ENCODE peak calls at places on chromosomes 6 and 20, in four cellular contexts. One of them, this sample, is unnamed.

GRCh38 chr6:110352603-110353303 is 5.4 kb downstream of the METTL24 start:
- DNase-seq in IMR-90: peak
- DNase-seq in right lobe of liver: no peak
- DNase-seq in upper lobe of left lung: no peak
- DNase-seq in this sample: no peak

GRCh38 chr6:143700684-143701342 is 23.0 kb downstream of the PHACTR2 start:
- DNase-seq in IMR-90: peak
- DNase-seq in upper lobe of left lung: no peak
- DNase-seq in right lobe of liver: no peak
- DNase-seq in this sample: no peak

GRCh38 chr6:15287670-15288069 is 41.8 kb downstream of the JARID2 start:
- DNase-seq in right lobe of liver: no peak
- DNase-seq in IMR-90: no peak
- DNase-seq in upper lobe of left lung: no peak
- DNase-seq in this sample: no peak

GRCh38 chr6:49087372-49087771 is 375.7 kb downstream of the MMUT start:
- DNase-seq in IMR-90: no peak
- DNase-seq in upper lobe of left lung: no peak
- DNase-seq in right lobe of liver: no peak
- DNase-seq in this sample: no peak

GRCh38 chr20:45771182-45771759 is 20.4 kb downstream of the WFDC3 start:
- DNase-seq in upper lobe of left lung: no peak
- DNase-seq in right lobe of liver: peak
- DNase-seq in IMR-90: peak
- DNase-seq in this sample: peak

GRCh38 chr6:41174610-41175009 is 11.7 kb upstream of the TREM2 start:
- DNase-seq in right lobe of liver: no peak
- DNase-seq in upper lobe of left lung: no peak
- DNase-seq in IMR-90: no peak
- DNase-seq in this sample: no peak

GRCh38 chr6:106736502-106736901 is 107.1 kb downstream of the QRSL1 start:
- DNase-seq in right lobe of liver: no peak
- DNase-seq in upper lobe of left lung: no peak
- DNase-seq in IMR-90: no peak
- DNase-seq in this sample: no peak

GRCh38 chr6:111177131-111177530 is 89.8 kb downstream of the SLC16A10 start:
- DNase-seq in IMR-90: no peak
- DNase-seq in upper lobe of left lung: no peak
- DNase-seq in right lobe of liver: no peak
- DNase-seq in this sample: no peak

GRCh38 chr20:313948-314347 is 11.4 kb upstream of the SOX12 start:
- DNase-seq in IMR-90: peak
- DNase-seq in right lobe of liver: no peak
- DNase-seq in upper lobe of left lung: no peak
- DNase-seq in this sample: no peak

GRCh38 chr6:97394160-97394748 is 111.2 kb upstream of the MMS22L start:
- DNase-seq in right lobe of liver: no peak
- DNase-seq in IMR-90: peak
- DNase-seq in upper lobe of left lung: no peak
- DNase-seq in this sample: no peak

GRCh38 chr6:31734703-31735500 is 1.4 kb downstream of the CLIC1 start:
- DNase-seq in upper lobe of left lung: no peak
- DNase-seq in IMR-90: peak
- DNase-seq in right lobe of liver: no peak
- DNase-seq in this sample: no peak
- TF ChIP-seq POLR2A in upper lobe of left lung: no peak
- TF ChIP-seq POLR2A in IMR-90: peak
- TF ChIP-seq POLR2A in right lobe of liver: no peak
- TF ChIP-seq POLR2A in this sample: peak

GRCh38 chr6:153302133-153302532 is 171.1 kb upstream of the RGS17 start:
- DNase-seq in right lobe of liver: no peak
- DNase-seq in IMR-90: no peak
- DNase-seq in upper lobe of left lung: peak
- DNase-seq in this sample: no peak

GRCh38 chr6:153301602-153302001 is 170.5 kb upstream of the RGS17 start:
- DNase-seq in right lobe of liver: no peak
- DNase-seq in IMR-90: no peak
- DNase-seq in upper lobe of left lung: peak
- DNase-seq in this sample: no peak
- TF ChIP-seq CTCF in right lobe of liver: no peak
- TF ChIP-seq CTCF in IMR-90: no peak
- TF ChIP-seq CTCF in upper lobe of left lung: no peak
- TF ChIP-seq CTCF in this sample: no peak

GRCh38 chr6:34536251-34536958 is 19.7 kb downstream of the SPDEF start:
- DNase-seq in IMR-90: no peak
- DNase-seq in right lobe of liver: no peak
- DNase-seq in upper lobe of left lung: peak
- DNase-seq in this sample: no peak
- TF ChIP-seq POLR2A in IMR-90: no peak
- TF ChIP-seq POLR2A in right lobe of liver: no peak
- TF ChIP-seq POLR2A in upper lobe of left lung: no peak
- TF ChIP-seq POLR2A in this sample: no peak

GRCh38 chr20:40470313-40471260 is 218.4 kb downstream of the MAFB start:
- DNase-seq in upper lobe of left lung: peak
- DNase-seq in IMR-90: no peak
- DNase-seq in right lobe of liver: no peak
- DNase-seq in this sample: no peak

GRCh38 chr20:40468759-40469158 is 220.3 kb downstream of the MAFB start:
- DNase-seq in right lobe of liver: no peak
- DNase-seq in IMR-90: no peak
- DNase-seq in upper lobe of left lung: no peak
- DNase-seq in this sample: no peak

GRCh38 chr20:40472905-40473304 is 216.1 kb downstream of the MAFB start:
- DNase-seq in right lobe of liver: no peak
- DNase-seq in upper lobe of left lung: no peak
- DNase-seq in IMR-90: no peak
- DNase-seq in this sample: no peak

GRCh38 chr20:40467703-40468411 is 221.2 kb downstream of the MAFB start:
- DNase-seq in upper lobe of left lung: no peak
- DNase-seq in right lobe of liver: no peak
- DNase-seq in IMR-90: no peak
- DNase-seq in this sample: no peak

GRCh38 chr20:40471261-40471629 is 217.8 kb downstream of the MAFB start:
- DNase-seq in right lobe of liver: no peak
- DNase-seq in IMR-90: no peak
- DNase-seq in upper lobe of left lung: no peak
- DNase-seq in this sample: no peak
- TF ChIP-seq CTCF in right lobe of liver: no peak
- TF ChIP-seq CTCF in IMR-90: no peak
- TF ChIP-seq CTCF in upper lobe of left lung: no peak
- TF ChIP-seq CTCF in this sample: no peak

GRCh38 chr6:43670623-43670986 is 17.0 kb downstream of the MRPS18A start:
- DNase-seq in right lobe of liver: no peak
- DNase-seq in upper lobe of left lung: no peak
- DNase-seq in IMR-90: no peak
- DNase-seq in this sample: no peak
- TF ChIP-seq POLR2A in right lobe of liver: no peak
- TF ChIP-seq POLR2A in upper lobe of left lung: no peak
- TF ChIP-seq POLR2A in IMR-90: no peak
- TF ChIP-seq POLR2A in this sample: no peak

DNA sequence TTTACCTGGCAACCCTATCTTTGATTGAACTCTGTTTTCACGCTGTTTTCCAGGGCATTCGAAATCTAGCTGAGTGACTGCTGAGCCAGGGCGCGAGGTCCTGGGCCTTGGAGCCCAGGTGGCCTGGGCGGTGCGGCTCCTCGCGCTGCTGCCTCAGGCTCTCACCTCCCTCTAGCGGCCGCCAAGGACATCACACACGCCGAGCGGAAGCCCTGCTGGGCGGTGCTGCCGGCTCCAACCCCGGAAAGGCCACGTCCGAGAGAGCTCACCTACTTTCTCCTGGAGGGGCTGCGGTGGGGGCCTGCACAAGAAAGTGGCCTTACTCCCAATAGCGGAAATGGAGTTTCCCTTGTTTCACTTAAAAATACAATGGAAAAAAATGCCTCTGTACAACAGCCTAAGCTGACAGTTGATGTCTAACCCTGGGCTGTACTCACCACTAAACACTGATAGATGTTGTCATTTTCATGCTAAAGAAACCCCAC is 77.7 kb downstream of the ELOVL4 start:
- DNase-seq in IMR-90: peak
- DNase-seq in upper lobe of left lung: peak
- DNase-seq in right lobe of liver: peak
- DNase-seq in this sample: peak
- TF ChIP-seq CTCF in IMR-90: peak
- TF ChIP-seq CTCF in upper lobe of left lung: peak
- TF ChIP-seq CTCF in right lobe of liver: peak
- TF ChIP-seq CTCF in this sample: peak

GRCh38 chr6:3403244-3404154 is 53.4 kb downstream of the SLC22A23 start:
- DNase-seq in right lobe of liver: peak
- DNase-seq in IMR-90: no peak
- DNase-seq in upper lobe of left lung: no peak
- DNase-seq in this sample: peak
- TF ChIP-seq POLR2A in right lobe of liver: peak
- TF ChIP-seq POLR2A in IMR-90: no peak
- TF ChIP-seq POLR2A in upper lobe of left lung: no peak
- TF ChIP-seq POLR2A in this sample: no peak

GRCh38 chr6:51934098-51934497 is 153.3 kb downstream of the PKHD1 start:
- DNase-seq in IMR-90: no peak
- DNase-seq in upper lobe of left lung: no peak
- DNase-seq in right lobe of liver: no peak
- DNase-seq in this sample: no peak
- TF ChIP-seq CTCF in IMR-90: peak
- TF ChIP-seq CTCF in upper lobe of left lung: no peak
- TF ChIP-seq CTCF in right lobe of liver: peak
- TF ChIP-seq CTCF in this sample: no peak

GRCh38 chr6:34459899-34460593 is 5.8 kb upstream of the PACSIN1 start:
- DNase-seq in right lobe of liver: no peak
- DNase-seq in IMR-90: peak
- DNase-seq in upper lobe of left lung: no peak
- DNase-seq in this sample: no peak

GRCh38 chr6:34457392-34457746 is 8.5 kb upstream of the PACSIN1 start:
- DNase-seq in IMR-90: no peak
- DNase-seq in right lobe of liver: peak
- DNase-seq in upper lobe of left lung: peak
- DNase-seq in this sample: no peak

GRCh38 chr6:34460796-34461507 is 4.9 kb upstream of the PACSIN1 start:
- DNase-seq in upper lobe of left lung: no peak
- DNase-seq in right lobe of liver: no peak
- DNase-seq in IMR-90: no peak
- DNase-seq in this sample: no peak

GRCh38 chr6:34455831-34456230 is 10.0 kb upstream of the PACSIN1 start:
- DNase-seq in upper lobe of left lung: no peak
- DNase-seq in right lobe of liver: no peak
- DNase-seq in IMR-90: no peak
- DNase-seq in this sample: no peak

DNA sequence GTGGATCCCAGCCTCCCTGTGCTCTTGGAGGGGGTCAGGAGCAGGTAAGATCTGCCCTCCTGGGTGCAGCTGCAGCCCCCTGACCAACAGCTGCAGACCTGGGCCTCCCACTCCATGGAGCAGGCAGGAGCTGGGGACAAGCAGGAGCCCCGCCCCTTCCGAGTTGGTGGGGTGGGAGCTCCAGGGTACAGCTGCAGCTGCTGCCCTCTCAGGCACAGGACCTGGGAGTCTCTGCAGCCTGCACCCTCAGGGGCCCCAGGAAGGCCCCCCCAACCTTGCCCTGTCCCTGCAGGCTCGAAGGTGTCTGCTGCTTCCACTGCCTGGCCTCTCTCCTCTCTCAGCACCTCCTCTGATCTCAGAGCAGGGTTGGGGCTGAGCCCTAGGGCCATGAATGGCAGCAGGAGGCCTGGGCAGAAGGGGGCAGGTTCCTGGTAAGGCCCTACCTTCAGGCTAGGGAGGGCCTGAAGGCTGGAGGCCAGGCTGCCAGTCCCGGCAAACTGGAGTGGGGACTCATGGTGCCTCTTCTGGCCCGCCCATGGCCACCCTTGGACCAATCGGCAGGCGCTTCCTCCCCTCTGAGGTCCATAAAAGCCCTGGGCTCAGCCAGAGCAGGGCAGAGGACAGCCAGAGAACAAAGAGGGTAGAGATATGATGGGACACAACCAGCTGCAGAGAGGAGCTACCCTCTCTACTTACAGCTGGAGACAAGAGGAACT is 8.0 kb upstream of the PACSIN1 start:
- DNase-seq in IMR-90: no peak
- DNase-seq in upper lobe of left lung: peak
- DNase-seq in right lobe of liver: peak
- DNase-seq in this sample: no peak
- TF ChIP-seq POLR2A in IMR-90: no peak
- TF ChIP-seq POLR2A in upper lobe of left lung: no peak
- TF ChIP-seq POLR2A in right lobe of liver: no peak
- TF ChIP-seq POLR2A in this sample: no peak

GRCh38 chr6:29647927-29648642 is 8.8 kb upstream of the MOG start:
- DNase-seq in IMR-90: peak
- DNase-seq in right lobe of liver: no peak
- DNase-seq in upper lobe of left lung: peak
- DNase-seq in this sample: peak
- TF ChIP-seq CTCF in IMR-90: peak
- TF ChIP-seq CTCF in right lobe of liver: peak
- TF ChIP-seq CTCF in upper lobe of left lung: peak
- TF ChIP-seq CTCF in this sample: peak